ENCODE peak calls at places on chromosomes 7 and 10, in nine cellular contexts. One of them, this sample, is unnamed.

GRCh38 chr7:70637726-70638125 is 494.2 kb upstream of the GALNT17 start:
- DNase-seq in left ventricle myocardium superior: no peak
- DNase-seq in activated CD4-positive, alpha-beta T cell treated with anti-CD3 and anti-CD28 coated beads, Interleukin-2, amount 50 U/mL, for 1 hour: no peak
- DNase-seq in left ventricle myocardium inferior: no peak
- DNase-seq in fibroblast of the conjunctiva: no peak
- DNase-seq in NCI-H1105: no peak
- DNase-seq in GM20000: no peak
- DNase-seq in T-helper 9 cell: no peak
- DNase-seq in stimulated activated naive CD8-positive, alpha-beta T cell treated with anti-CD3 and anti-CD28 coated beads, Interleukin-15, amount 100 ng/mL, for 72 hours: no peak
- DNase-seq in this sample: no peak

GRCh38 chr10:60828489-60828852 is 50.2 kb downstream of the CDK1 start:
- DNase-seq in stimulated activated naive CD8-positive, alpha-beta T cell treated with anti-CD3 and anti-CD28 coated beads, Interleukin-15, amount 100 ng/mL, for 72 hours: no peak
- DNase-seq in left ventricle myocardium inferior: no peak
- DNase-seq in NCI-H1105: no peak
- DNase-seq in GM20000: no peak
- DNase-seq in T-helper 9 cell: no peak
- DNase-seq in left ventricle myocardium superior: no peak
- DNase-seq in fibroblast of the conjunctiva: no peak
- DNase-seq in activated CD4-positive, alpha-beta T cell treated with anti-CD3 and anti-CD28 coated beads, Interleukin-2, amount 50 U/mL, for 1 hour: no peak
- DNase-seq in this sample: no peak

GRCh38 chr7:20749896-20750295 is 36.8 kb downstream of the SP8 start:
- DNase-seq in left ventricle myocardium inferior: no peak
- DNase-seq in stimulated activated naive CD8-positive, alpha-beta T cell treated with anti-CD3 and anti-CD28 coated beads, Interleukin-15, amount 100 ng/mL, for 72 hours: no peak
- DNase-seq in left ventricle myocardium superior: no peak
- DNase-seq in GM20000: no peak
- DNase-seq in activated CD4-positive, alpha-beta T cell treated with anti-CD3 and anti-CD28 coated beads, Interleukin-2, amount 50 U/mL, for 1 hour: no peak
- DNase-seq in NCI-H1105: no peak
- DNase-seq in fibroblast of the conjunctiva: no peak
- DNase-seq in T-helper 9 cell: no peak
- DNase-seq in this sample: no peak

GRCh38 chr7:37336259-37336658 is 112.4 kb downstream of the ELMO1 start:
- DNase-seq in activated CD4-positive, alpha-beta T cell treated with anti-CD3 and anti-CD28 coated beads, Interleukin-2, amount 50 U/mL, for 1 hour: no peak
- DNase-seq in left ventricle myocardium superior: no peak
- DNase-seq in T-helper 9 cell: no peak
- DNase-seq in left ventricle myocardium inferior: no peak
- DNase-seq in NCI-H1105: no peak
- DNase-seq in stimulated activated naive CD8-positive, alpha-beta T cell treated with anti-CD3 and anti-CD28 coated beads, Interleukin-15, amount 100 ng/mL, for 72 hours: peak
- DNase-seq in fibroblast of the conjunctiva: no peak
- DNase-seq in GM20000: peak
- DNase-seq in this sample: peak

GRCh38 chr7:43850348-43851116 is 18.8 kb downstream of the MRPS24 start:
- DNase-seq in NCI-H1105: no peak
- DNase-seq in fibroblast of the conjunctiva: no peak
- DNase-seq in stimulated activated naive CD8-positive, alpha-beta T cell treated with anti-CD3 and anti-CD28 coated beads, Interleukin-15, amount 100 ng/mL, for 72 hours: no peak
- DNase-seq in T-helper 9 cell: no peak
- DNase-seq in left ventricle myocardium superior: no peak
- DNase-seq in GM20000: no peak
- DNase-seq in activated CD4-positive, alpha-beta T cell treated with anti-CD3 and anti-CD28 coated beads, Interleukin-2, amount 50 U/mL, for 1 hour: no peak
- DNase-seq in left ventricle myocardium inferior: no peak
- DNase-seq in this sample: no peak

GRCh38 chr10:33314788-33315561 is 19.5 kb downstream of the NRP1 start:
- DNase-seq in fibroblast of the conjunctiva: no peak
- DNase-seq in activated CD4-positive, alpha-beta T cell treated with anti-CD3 and anti-CD28 coated beads, Interleukin-2, amount 50 U/mL, for 1 hour: no peak
- DNase-seq in stimulated activated naive CD8-positive, alpha-beta T cell treated with anti-CD3 and anti-CD28 coated beads, Interleukin-15, amount 100 ng/mL, for 72 hours: no peak
- DNase-seq in left ventricle myocardium inferior: no peak
- DNase-seq in NCI-H1105: peak
- DNase-seq in GM20000: no peak
- DNase-seq in T-helper 9 cell: no peak
- DNase-seq in left ventricle myocardium superior: no peak
- DNase-seq in this sample: no peak

GRCh38 chr10:35569111-35569707 is 35.9 kb upstream of the GJD4 start:
- DNase-seq in NCI-H1105: no peak
- DNase-seq in left ventricle myocardium superior: no peak
- DNase-seq in left ventricle myocardium inferior: no peak
- DNase-seq in T-helper 9 cell: no peak
- DNase-seq in fibroblast of the conjunctiva: no peak
- DNase-seq in stimulated activated naive CD8-positive, alpha-beta T cell treated with anti-CD3 and anti-CD28 coated beads, Interleukin-15, amount 100 ng/mL, for 72 hours: no peak
- DNase-seq in activated CD4-positive, alpha-beta T cell treated with anti-CD3 and anti-CD28 coated beads, Interleukin-2, amount 50 U/mL, for 1 hour: no peak
- DNase-seq in GM20000: no peak
- DNase-seq in this sample: no peak

GRCh38 chr10:96587255-96588059 is 645 bp upstream of the TM9SF3 start:
- DNase-seq in T-helper 9 cell: peak
- DNase-seq in activated CD4-positive, alpha-beta T cell treated with anti-CD3 and anti-CD28 coated beads, Interleukin-2, amount 50 U/mL, for 1 hour: peak
- DNase-seq in left ventricle myocardium superior: no peak
- DNase-seq in fibroblast of the conjunctiva: peak
- DNase-seq in NCI-H1105: no peak
- DNase-seq in stimulated activated naive CD8-positive, alpha-beta T cell treated with anti-CD3 and anti-CD28 coated beads, Interleukin-15, amount 100 ng/mL, for 72 hours: no peak
- DNase-seq in GM20000: no peak
- DNase-seq in left ventricle myocardium inferior: no peak
- DNase-seq in this sample: peak

GRCh38 chr10:120794390-120794789 is 56.8 kb upstream of the WDR11 start:
- DNase-seq in T-helper 9 cell: no peak
- DNase-seq in left ventricle myocardium superior: no peak
- DNase-seq in NCI-H1105: no peak
- DNase-seq in fibroblast of the conjunctiva: no peak
- DNase-seq in activated CD4-positive, alpha-beta T cell treated with anti-CD3 and anti-CD28 coated beads, Interleukin-2, amount 50 U/mL, for 1 hour: no peak
- DNase-seq in GM20000: no peak
- DNase-seq in stimulated activated naive CD8-positive, alpha-beta T cell treated with anti-CD3 and anti-CD28 coated beads, Interleukin-15, amount 100 ng/mL, for 72 hours: no peak
- DNase-seq in left ventricle myocardium inferior: no peak
- DNase-seq in this sample: no peak

GRCh38 chr10:28984431-28984830 is 304.4 kb upstream of the LYZL1 start:
- DNase-seq in stimulated activated naive CD8-positive, alpha-beta T cell treated with anti-CD3 and anti-CD28 coated beads, Interleukin-15, amount 100 ng/mL, for 72 hours: no peak
- DNase-seq in activated CD4-positive, alpha-beta T cell treated with anti-CD3 and anti-CD28 coated beads, Interleukin-2, amount 50 U/mL, for 1 hour: no peak
- DNase-seq in GM20000: no peak
- DNase-seq in T-helper 9 cell: no peak
- DNase-seq in left ventricle myocardium inferior: peak
- DNase-seq in NCI-H1105: no peak
- DNase-seq in left ventricle myocardium superior: peak
- DNase-seq in fibroblast of the conjunctiva: peak
- DNase-seq in this sample: no peak

GRCh38 chr10:35215107-35215506 is 88.5 kb downstream of the CREM start:
- DNase-seq in NCI-H1105: no peak
- DNase-seq in GM20000: no peak
- DNase-seq in left ventricle myocardium superior: no peak
- DNase-seq in activated CD4-positive, alpha-beta T cell treated with anti-CD3 and anti-CD28 coated beads, Interleukin-2, amount 50 U/mL, for 1 hour: no peak
- DNase-seq in fibroblast of the conjunctiva: no peak
- DNase-seq in T-helper 9 cell: no peak
- DNase-seq in stimulated activated naive CD8-positive, alpha-beta T cell treated with anti-CD3 and anti-CD28 coated beads, Interleukin-15, amount 100 ng/mL, for 72 hours: no peak
- DNase-seq in left ventricle myocardium inferior: no peak
- DNase-seq in this sample: no peak

GRCh38 chr7:42069625-42070024 is 167.4 kb downstream of the GLI3 start:
- DNase-seq in stimulated activated naive CD8-positive, alpha-beta T cell treated with anti-CD3 and anti-CD28 coated beads, Interleukin-15, amount 100 ng/mL, for 72 hours: no peak
- DNase-seq in NCI-H1105: no peak
- DNase-seq in GM20000: no peak
- DNase-seq in left ventricle myocardium superior: no peak
- DNase-seq in T-helper 9 cell: no peak
- DNase-seq in left ventricle myocardium inferior: no peak
- DNase-seq in fibroblast of the conjunctiva: no peak
- DNase-seq in activated CD4-positive, alpha-beta T cell treated with anti-CD3 and anti-CD28 coated beads, Interleukin-2, amount 50 U/mL, for 1 hour: no peak
- DNase-seq in this sample: no peak

GRCh38 chr7:31134246-31135188 is 82.4 kb downstream of the ADCYAP1R1 start:
- DNase-seq in left ventricle myocardium inferior: peak
- DNase-seq in GM20000: peak
- DNase-seq in activated CD4-positive, alpha-beta T cell treated with anti-CD3 and anti-CD28 coated beads, Interleukin-2, amount 50 U/mL, for 1 hour: peak
- DNase-seq in stimulated activated naive CD8-positive, alpha-beta T cell treated with anti-CD3 and anti-CD28 coated beads, Interleukin-15, amount 100 ng/mL, for 72 hours: peak
- DNase-seq in fibroblast of the conjunctiva: peak
- DNase-seq in T-helper 9 cell: peak
- DNase-seq in NCI-H1105: peak
- DNase-seq in left ventricle myocardium superior: peak
- DNase-seq in this sample: peak

GRCh38 chr7:93923946-93924345 is 2.4 kb downstream of the GNG11 start:
- DNase-seq in left ventricle myocardium superior: no peak
- DNase-seq in T-helper 9 cell: no peak
- DNase-seq in GM20000: no peak
- DNase-seq in stimulated activated naive CD8-positive, alpha-beta T cell treated with anti-CD3 and anti-CD28 coated beads, Interleukin-15, amount 100 ng/mL, for 72 hours: no peak
- DNase-seq in NCI-H1105: no peak
- DNase-seq in fibroblast of the conjunctiva: no peak
- DNase-seq in activated CD4-positive, alpha-beta T cell treated with anti-CD3 and anti-CD28 coated beads, Interleukin-2, amount 50 U/mL, for 1 hour: no peak
- DNase-seq in left ventricle myocardium inferior: no peak
- DNase-seq in this sample: no peak

GRCh38 chr7:84510501-84510900 is 315.9 kb upstream of the SEMA3A start:
- DNase-seq in left ventricle myocardium superior: no peak
- DNase-seq in activated CD4-positive, alpha-beta T cell treated with anti-CD3 and anti-CD28 coated beads, Interleukin-2, amount 50 U/mL, for 1 hour: no peak
- DNase-seq in stimulated activated naive CD8-positive, alpha-beta T cell treated with anti-CD3 and anti-CD28 coated beads, Interleukin-15, amount 100 ng/mL, for 72 hours: no peak
- DNase-seq in fibroblast of the conjunctiva: no peak
- DNase-seq in GM20000: no peak
- DNase-seq in NCI-H1105: no peak
- DNase-seq in left ventricle myocardium inferior: no peak
- DNase-seq in T-helper 9 cell: no peak
- DNase-seq in this sample: no peak

GRCh38 chr7:143385891-143386781 is 5.0 kb downstream of the ZYX start:
- DNase-seq in NCI-H1105: no peak
- DNase-seq in left ventricle myocardium inferior: no peak
- DNase-seq in fibroblast of the conjunctiva: no peak
- DNase-seq in stimulated activated naive CD8-positive, alpha-beta T cell treated with anti-CD3 and anti-CD28 coated beads, Interleukin-15, amount 100 ng/mL, for 72 hours: no peak
- DNase-seq in left ventricle myocardium superior: peak
- DNase-seq in activated CD4-positive, alpha-beta T cell treated with anti-CD3 and anti-CD28 coated beads, Interleukin-2, amount 50 U/mL, for 1 hour: no peak
- DNase-seq in T-helper 9 cell: no peak
- DNase-seq in GM20000: no peak
- DNase-seq in this sample: no peak

GRCh38 chr10:35005868-35006267 is 84.3 kb downstream of the CUL2 start:
- DNase-seq in GM20000: no peak
- DNase-seq in activated CD4-positive, alpha-beta T cell treated with anti-CD3 and anti-CD28 coated beads, Interleukin-2, amount 50 U/mL, for 1 hour: no peak
- DNase-seq in fibroblast of the conjunctiva: peak
- DNase-seq in T-helper 9 cell: no peak
- DNase-seq in NCI-H1105: no peak
- DNase-seq in left ventricle myocardium inferior: no peak
- DNase-seq in left ventricle myocardium superior: no peak
- DNase-seq in stimulated activated naive CD8-positive, alpha-beta T cell treated with anti-CD3 and anti-CD28 coated beads, Interleukin-15, amount 100 ng/mL, for 72 hours: no peak
- DNase-seq in this sample: no peak

GRCh38 chr7:82501256-82501815 is 57.8 kb upstream of the CACNA2D1 start:
- DNase-seq in T-helper 9 cell: no peak
- DNase-seq in GM20000: no peak
- DNase-seq in stimulated activated naive CD8-positive, alpha-beta T cell treated with anti-CD3 and anti-CD28 coated beads, Interleukin-15, amount 100 ng/mL, for 72 hours: no peak
- DNase-seq in activated CD4-positive, alpha-beta T cell treated with anti-CD3 and anti-CD28 coated beads, Interleukin-2, amount 50 U/mL, for 1 hour: no peak
- DNase-seq in left ventricle myocardium superior: no peak
- DNase-seq in left ventricle myocardium inferior: no peak
- DNase-seq in fibroblast of the conjunctiva: no peak
- DNase-seq in NCI-H1105: no peak
- DNase-seq in this sample: no peak

GRCh38 chr10:29861811-29862505 is 197.4 kb downstream of the JCAD start:
- DNase-seq in activated CD4-positive, alpha-beta T cell treated with anti-CD3 and anti-CD28 coated beads, Interleukin-2, amount 50 U/mL, for 1 hour: no peak
- DNase-seq in GM20000: no peak
- DNase-seq in left ventricle myocardium superior: no peak
- DNase-seq in NCI-H1105: no peak
- DNase-seq in stimulated activated naive CD8-positive, alpha-beta T cell treated with anti-CD3 and anti-CD28 coated beads, Interleukin-15, amount 100 ng/mL, for 72 hours: no peak
- DNase-seq in left ventricle myocardium inferior: no peak
- DNase-seq in T-helper 9 cell: no peak
- DNase-seq in fibroblast of the conjunctiva: peak
- DNase-seq in this sample: no peak

GRCh38 chr7:17159500-17160037 is 138.9 kb upstream of the AHR start:
- DNase-seq in T-helper 9 cell: no peak
- DNase-seq in activated CD4-positive, alpha-beta T cell treated with anti-CD3 and anti-CD28 coated beads, Interleukin-2, amount 50 U/mL, for 1 hour: no peak
- DNase-seq in fibroblast of the conjunctiva: no peak
- DNase-seq in stimulated activated naive CD8-positive, alpha-beta T cell treated with anti-CD3 and anti-CD28 coated beads, Interleukin-15, amount 100 ng/mL, for 72 hours: peak
- DNase-seq in left ventricle myocardium inferior: no peak
- DNase-seq in left ventricle myocardium superior: no peak
- DNase-seq in NCI-H1105: no peak
- DNase-seq in GM20000: peak
- DNase-seq in this sample: no peak

GRCh38 chr7:18788026-18788425 is 292.5 kb downstream of the HDAC9 start:
- DNase-seq in left ventricle myocardium inferior: no peak
- DNase-seq in stimulated activated naive CD8-positive, alpha-beta T cell treated with anti-CD3 and anti-CD28 coated beads, Interleukin-15, amount 100 ng/mL, for 72 hours: no peak
- DNase-seq in left ventricle myocardium superior: no peak
- DNase-seq in GM20000: no peak
- DNase-seq in T-helper 9 cell: no peak
- DNase-seq in activated CD4-positive, alpha-beta T cell treated with anti-CD3 and anti-CD28 coated beads, Interleukin-2, amount 50 U/mL, for 1 hour: no peak
- DNase-seq in NCI-H1105: peak
- DNase-seq in fibroblast of the conjunctiva: no peak
- DNase-seq in this sample: no peak

GRCh38 chr7:143487566-143487965 is 9.9 kb downstream of the TAS2R41 start:
- DNase-seq in NCI-H1105: peak
- DNase-seq in activated CD4-positive, alpha-beta T cell treated with anti-CD3 and anti-CD28 coated beads, Interleukin-2, amount 50 U/mL, for 1 hour: no peak
- DNase-seq in GM20000: no peak
- DNase-seq in left ventricle myocardium inferior: peak
- DNase-seq in fibroblast of the conjunctiva: no peak
- DNase-seq in stimulated activated naive CD8-positive, alpha-beta T cell treated with anti-CD3 and anti-CD28 coated beads, Interleukin-15, amount 100 ng/mL, for 72 hours: no peak
- DNase-seq in left ventricle myocardium superior: peak
- DNase-seq in T-helper 9 cell: no peak
- DNase-seq in this sample: no peak

GRCh38 chr7:38889872-38890432 is 19.0 kb downstream of the VPS41 start:
- DNase-seq in GM20000: no peak
- DNase-seq in T-helper 9 cell: no peak
- DNase-seq in left ventricle myocardium superior: no peak
- DNase-seq in left ventricle myocardium inferior: no peak
- DNase-seq in fibroblast of the conjunctiva: no peak
- DNase-seq in activated CD4-positive, alpha-beta T cell treated with anti-CD3 and anti-CD28 coated beads, Interleukin-2, amount 50 U/mL, for 1 hour: no peak
- DNase-seq in NCI-H1105: no peak
- DNase-seq in stimulated activated naive CD8-positive, alpha-beta T cell treated with anti-CD3 and anti-CD28 coated beads, Interleukin-15, amount 100 ng/mL, for 72 hours: no peak
- DNase-seq in this sample: no peak

GRCh38 chr7:93043393-93043985 is 74.3 kb downstream of the SAMD9 start:
- DNase-seq in left ventricle myocardium superior: peak
- DNase-seq in fibroblast of the conjunctiva: peak
- DNase-seq in GM20000: no peak
- DNase-seq in stimulated activated naive CD8-positive, alpha-beta T cell treated with anti-CD3 and anti-CD28 coated beads, Interleukin-15, amount 100 ng/mL, for 72 hours: no peak
- DNase-seq in left ventricle myocardium inferior: peak
- DNase-seq in NCI-H1105: no peak
- DNase-seq in T-helper 9 cell: no peak
- DNase-seq in activated CD4-positive, alpha-beta T cell treated with anti-CD3 and anti-CD28 coated beads, Interleukin-2, amount 50 U/mL, for 1 hour: no peak
- DNase-seq in this sample: no peak

GRCh38 chr10:84493951-84494848 is 165.8 kb downstream of the CCSER2 start:
- DNase-seq in NCI-H1105: no peak
- DNase-seq in fibroblast of the conjunctiva: no peak
- DNase-seq in T-helper 9 cell: no peak
- DNase-seq in stimulated activated naive CD8-positive, alpha-beta T cell treated with anti-CD3 and anti-CD28 coated beads, Interleukin-15, amount 100 ng/mL, for 72 hours: no peak
- DNase-seq in activated CD4-positive, alpha-beta T cell treated with anti-CD3 and anti-CD28 coated beads, Interleukin-2, amount 50 U/mL, for 1 hour: no peak
- DNase-seq in GM20000: no peak
- DNase-seq in left ventricle myocardium superior: no peak
- DNase-seq in left ventricle myocardium inferior: no peak
- DNase-seq in this sample: no peak

GRCh38 chr10:620971-621370 is 68.5 kb downstream of the DIP2C start:
- DNase-seq in stimulated activated naive CD8-positive, alpha-beta T cell treated with anti-CD3 and anti-CD28 coated beads, Interleukin-15, amount 100 ng/mL, for 72 hours: no peak
- DNase-seq in fibroblast of the conjunctiva: no peak
- DNase-seq in GM20000: no peak
- DNase-seq in left ventricle myocardium superior: no peak
- DNase-seq in NCI-H1105: no peak
- DNase-seq in T-helper 9 cell: no peak
- DNase-seq in left ventricle myocardium inferior: no peak
- DNase-seq in activated CD4-positive, alpha-beta T cell treated with anti-CD3 and anti-CD28 coated beads, Interleukin-2, amount 50 U/mL, for 1 hour: no peak
- DNase-seq in this sample: no peak

GRCh38 chr10:19966751-19967150 is 150.5 kb downstream of the PLXDC2 start:
- DNase-seq in activated CD4-positive, alpha-beta T cell treated with anti-CD3 and anti-CD28 coated beads, Interleukin-2, amount 50 U/mL, for 1 hour: no peak
- DNase-seq in fibroblast of the conjunctiva: no peak
- DNase-seq in left ventricle myocardium superior: no peak
- DNase-seq in T-helper 9 cell: no peak
- DNase-seq in stimulated activated naive CD8-positive, alpha-beta T cell treated with anti-CD3 and anti-CD28 coated beads, Interleukin-15, amount 100 ng/mL, for 72 hours: no peak
- DNase-seq in left ventricle myocardium inferior: no peak
- DNase-seq in NCI-H1105: no peak
- DNase-seq in GM20000: no peak
- DNase-seq in this sample: no peak

GRCh38 chr10:63416376-63416775 is 49.4 kb downstream of the JMJD1C start:
- DNase-seq in T-helper 9 cell: no peak
- DNase-seq in activated CD4-positive, alpha-beta T cell treated with anti-CD3 and anti-CD28 coated beads, Interleukin-2, amount 50 U/mL, for 1 hour: no peak
- DNase-seq in GM20000: no peak
- DNase-seq in left ventricle myocardium superior: no peak
- DNase-seq in stimulated activated naive CD8-positive, alpha-beta T cell treated with anti-CD3 and anti-CD28 coated beads, Interleukin-15, amount 100 ng/mL, for 72 hours: no peak
- DNase-seq in left ventricle myocardium inferior: no peak
- DNase-seq in NCI-H1105: no peak
- DNase-seq in fibroblast of the conjunctiva: no peak
- DNase-seq in this sample: no peak

GRCh38 chr10:70132098-70133029 is at the start of gene AIFM2:
- DNase-seq in fibroblast of the conjunctiva: peak
- DNase-seq in left ventricle myocardium superior: peak
- DNase-seq in activated CD4-positive, alpha-beta T cell treated with anti-CD3 and anti-CD28 coated beads, Interleukin-2, amount 50 U/mL, for 1 hour: peak
- DNase-seq in NCI-H1105: peak
- DNase-seq in GM20000: peak
- DNase-seq in left ventricle myocardium inferior: peak
- DNase-seq in stimulated activated naive CD8-positive, alpha-beta T cell treated with anti-CD3 and anti-CD28 coated beads, Interleukin-15, amount 100 ng/mL, for 72 hours: peak
- DNase-seq in T-helper 9 cell: peak
- DNase-seq in this sample: no peak

GRCh38 chr10:33273295-33274002 is 61.0 kb downstream of the NRP1 start:
- DNase-seq in NCI-H1105: peak
- DNase-seq in T-helper 9 cell: no peak
- DNase-seq in left ventricle myocardium inferior: peak
- DNase-seq in left ventricle myocardium superior: peak
- DNase-seq in GM20000: no peak
- DNase-seq in stimulated activated naive CD8-positive, alpha-beta T cell treated with anti-CD3 and anti-CD28 coated beads, Interleukin-15, amount 100 ng/mL, for 72 hours: no peak
- DNase-seq in activated CD4-positive, alpha-beta T cell treated with anti-CD3 and anti-CD28 coated beads, Interleukin-2, amount 50 U/mL, for 1 hour: no peak
- DNase-seq in fibroblast of the conjunctiva: peak
- DNase-seq in this sample: no peak